ENCODE peak calls at places on chromosomes 6 and 20, in nine cellular contexts. One of them, this sample, is unnamed.

GRCh38 chr6:112282217-112282616 is 27.9 kb upstream of the LAMA4 start:
- DNase-seq in cardiac muscle cell: peak; percentile 79
- DNase-seq in IMR-90: peak; percentile 97
- DNase-seq in Caco-2: no peak
- DNase-seq in A549: peak; percentile 25
- DNase-seq in GM23248: peak; percentile 96
- DNase-seq in pancreas: no peak
- DNase-seq in right cardiac atrium: peak; percentile 65
- DNase-seq in astrocyte of the spinal cord: peak; percentile 85
- DNase-seq in this sample: peak; percentile 80

GRCh38 chr20:46764068-46764467 is 54.6 kb downstream of the SLC2A10 start:
- DNase-seq in cardiac muscle cell: no peak
- DNase-seq in IMR-90: no peak
- DNase-seq in Caco-2: no peak
- DNase-seq in A549: no peak
- DNase-seq in GM23248: no peak
- DNase-seq in pancreas: no peak
- DNase-seq in right cardiac atrium: no peak
- DNase-seq in astrocyte of the spinal cord: no peak
- DNase-seq in this sample: no peak

GRCh38 chr6:100538086-100538485 is 73.4 kb upstream of the SIM1 start:
- DNase-seq in cardiac muscle cell: peak; percentile 19
- DNase-seq in IMR-90: no peak
- DNase-seq in Caco-2: no peak
- DNase-seq in A549: no peak
- DNase-seq in GM23248: no peak
- DNase-seq in pancreas: no peak
- DNase-seq in right cardiac atrium: no peak
- DNase-seq in astrocyte of the spinal cord: peak; percentile 11
- DNase-seq in this sample: no peak

GRCh38 chr6:99458319-99458718 is 33.2 kb upstream of the PNISR start:
- DNase-seq in cardiac muscle cell: peak; percentile 39
- DNase-seq in IMR-90: peak; percentile 44
- DNase-seq in Caco-2: peak; percentile 23
- DNase-seq in A549: peak; percentile 58
- DNase-seq in GM23248: peak; percentile 55
- DNase-seq in pancreas: no peak
- DNase-seq in right cardiac atrium: no peak
- DNase-seq in astrocyte of the spinal cord: peak; percentile 15
- DNase-seq in this sample: no peak

GRCh38 chr6:41426438-41426851 is 91.0 kb downstream of the NCR2 start:
- DNase-seq in cardiac muscle cell: peak; percentile 20
- DNase-seq in IMR-90: no peak
- DNase-seq in Caco-2: no peak
- DNase-seq in A549: no peak
- DNase-seq in GM23248: peak; percentile 16
- DNase-seq in pancreas: no peak
- DNase-seq in right cardiac atrium: no peak
- DNase-seq in astrocyte of the spinal cord: peak; percentile 51
- DNase-seq in this sample: no peak

GRCh38 chr6:2792330-2792729 is 27.1 kb downstream of the WRNIP1 start:
- DNase-seq in cardiac muscle cell: peak; percentile 50
- DNase-seq in IMR-90: peak; percentile 50
- DNase-seq in Caco-2: no peak
- DNase-seq in A549: no peak
- DNase-seq in GM23248: no peak
- DNase-seq in pancreas: no peak
- DNase-seq in right cardiac atrium: no peak
- DNase-seq in astrocyte of the spinal cord: peak; percentile 14
- DNase-seq in this sample: no peak

GRCh38 chr6:11890849-11891248 is 112.2 kb upstream of the ADTRP start:
- DNase-seq in cardiac muscle cell: no peak
- DNase-seq in IMR-90: peak; percentile 58
- DNase-seq in Caco-2: no peak
- DNase-seq in A549: no peak
- DNase-seq in GM23248: peak; percentile 6
- DNase-seq in pancreas: no peak
- DNase-seq in right cardiac atrium: no peak
- DNase-seq in astrocyte of the spinal cord: peak; percentile 20
- DNase-seq in this sample: no peak

GRCh38 chr6:107806675-107807074 is 17.4 kb downstream of the SCML4 start:
- DNase-seq in cardiac muscle cell: no peak
- DNase-seq in IMR-90: no peak
- DNase-seq in Caco-2: no peak
- DNase-seq in A549: no peak
- DNase-seq in GM23248: no peak
- DNase-seq in pancreas: no peak
- DNase-seq in right cardiac atrium: no peak
- DNase-seq in astrocyte of the spinal cord: no peak
- DNase-seq in this sample: no peak

GRCh38 chr20:4081396-4081795 is 66.0 kb upstream of the RNF24 start:
- DNase-seq in cardiac muscle cell: peak; percentile 87
- DNase-seq in IMR-90: no peak
- DNase-seq in Caco-2: no peak
- DNase-seq in A549: no peak
- DNase-seq in GM23248: no peak
- DNase-seq in pancreas: no peak
- DNase-seq in right cardiac atrium: no peak
- DNase-seq in astrocyte of the spinal cord: no peak
- DNase-seq in this sample: no peak

GRCh38 chr6:20313086-20313485 is 88.6 kb upstream of the E2F3 start:
- DNase-seq in cardiac muscle cell: no peak
- DNase-seq in IMR-90: no peak
- DNase-seq in Caco-2: no peak
- DNase-seq in A549: no peak
- DNase-seq in GM23248: no peak
- DNase-seq in pancreas: no peak
- DNase-seq in right cardiac atrium: no peak
- DNase-seq in astrocyte of the spinal cord: no peak
- DNase-seq in this sample: no peak

GRCh38 chr20:54345301-54345724 is 130.1 kb upstream of the DOK5 start:
- DNase-seq in cardiac muscle cell: peak; percentile 77
- DNase-seq in IMR-90: peak; percentile 87
- DNase-seq in Caco-2: no peak
- DNase-seq in A549: peak; percentile 50
- DNase-seq in GM23248: peak; percentile 90
- DNase-seq in pancreas: no peak
- DNase-seq in right cardiac atrium: no peak
- DNase-seq in astrocyte of the spinal cord: peak; percentile 86
- DNase-seq in this sample: peak; percentile 56

GRCh38 chr6:71419954-71420692 is 131.5 kb downstream of the OGFRL1 start:
- DNase-seq in cardiac muscle cell: peak; percentile 52
- DNase-seq in IMR-90: peak; percentile 35
- DNase-seq in Caco-2: no peak
- DNase-seq in A549: no peak
- DNase-seq in GM23248: peak; percentile 65
- DNase-seq in pancreas: peak; percentile 58
- DNase-seq in right cardiac atrium: peak; percentile 89
- DNase-seq in astrocyte of the spinal cord: peak; percentile 56
- DNase-seq in this sample: peak; percentile 46

GRCh38 chr20:1555952-1556351 is 1.6 kb downstream of the SIRPD start:
- DNase-seq in cardiac muscle cell: no peak
- DNase-seq in IMR-90: no peak
- DNase-seq in Caco-2: no peak
- DNase-seq in A549: no peak
- DNase-seq in GM23248: no peak
- DNase-seq in pancreas: no peak
- DNase-seq in right cardiac atrium: no peak
- DNase-seq in astrocyte of the spinal cord: no peak
- DNase-seq in this sample: no peak

GRCh38 chr20:52410746-52411317 is 219.3 kb upstream of the ZFP64 start:
- DNase-seq in cardiac muscle cell: peak; percentile 4
- DNase-seq in IMR-90: no peak
- DNase-seq in Caco-2: no peak
- DNase-seq in A549: no peak
- DNase-seq in GM23248: peak; percentile 69
- DNase-seq in pancreas: no peak
- DNase-seq in right cardiac atrium: no peak
- DNase-seq in astrocyte of the spinal cord: no peak
- DNase-seq in this sample: no peak

DNA sequence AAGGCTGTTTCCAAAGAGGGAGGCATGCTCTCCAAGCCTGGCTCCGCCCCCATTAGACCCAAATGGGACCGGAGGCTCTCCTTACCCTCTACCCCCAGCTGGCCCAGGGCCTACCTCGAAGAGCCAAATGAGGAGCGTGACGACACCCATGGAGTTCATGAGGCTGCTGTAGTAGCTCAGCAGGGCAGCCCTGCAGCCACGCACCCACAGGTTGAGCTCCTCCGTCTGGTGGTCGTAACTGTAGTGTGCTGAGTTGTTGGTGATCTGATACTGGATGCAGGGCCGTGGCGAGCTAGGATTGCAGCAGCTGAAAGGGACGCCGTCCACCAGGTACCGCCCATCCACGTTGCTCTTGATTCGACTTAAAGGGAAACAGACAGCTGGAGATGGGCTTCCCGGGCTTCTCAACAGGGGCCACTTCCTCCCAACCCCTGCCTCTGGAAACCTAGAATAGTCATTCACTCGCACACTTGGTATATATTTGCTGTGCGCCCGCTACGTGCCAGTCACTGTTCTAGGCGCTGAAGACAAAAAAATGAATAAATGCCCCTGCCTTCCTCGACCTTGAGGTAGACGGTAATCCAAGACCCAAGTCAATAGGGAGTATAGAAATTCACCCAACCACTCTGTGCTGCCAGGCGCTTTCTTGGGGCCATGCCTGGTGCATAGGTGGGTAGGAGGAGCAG is 18.0 kb downstream of the PRPH2 start:
- DNase-seq in cardiac muscle cell: peak; percentile 73
- DNase-seq in IMR-90: no peak
- DNase-seq in Caco-2: no peak
- DNase-seq in A549: no peak
- DNase-seq in GM23248: no peak
- DNase-seq in pancreas: peak; percentile 42
- DNase-seq in right cardiac atrium: peak; percentile 84
- DNase-seq in astrocyte of the spinal cord: no peak
- DNase-seq in this sample: no peak
- H3K4me3 ChIP-seq in cardiac muscle cell: peak overlapping the region; percentile 35
- H3K4me3 ChIP-seq in IMR-90: no peak overlapping the region
- H3K4me3 ChIP-seq in Caco-2: no peak overlapping the region
- H3K4me3 ChIP-seq in A549: no peak overlapping the region
- H3K4me3 ChIP-seq in GM23248: no peak overlapping the region
- H3K4me3 ChIP-seq in pancreas: peak overlapping the region; percentile 48
- H3K4me3 ChIP-seq in right cardiac atrium: peak overlapping the region; percentile 27
- H3K4me3 ChIP-seq in astrocyte of the spinal cord: peak overlapping the region; percentile 38
- H3K4me3 ChIP-seq in this sample: no peak overlapping the region

DNA sequence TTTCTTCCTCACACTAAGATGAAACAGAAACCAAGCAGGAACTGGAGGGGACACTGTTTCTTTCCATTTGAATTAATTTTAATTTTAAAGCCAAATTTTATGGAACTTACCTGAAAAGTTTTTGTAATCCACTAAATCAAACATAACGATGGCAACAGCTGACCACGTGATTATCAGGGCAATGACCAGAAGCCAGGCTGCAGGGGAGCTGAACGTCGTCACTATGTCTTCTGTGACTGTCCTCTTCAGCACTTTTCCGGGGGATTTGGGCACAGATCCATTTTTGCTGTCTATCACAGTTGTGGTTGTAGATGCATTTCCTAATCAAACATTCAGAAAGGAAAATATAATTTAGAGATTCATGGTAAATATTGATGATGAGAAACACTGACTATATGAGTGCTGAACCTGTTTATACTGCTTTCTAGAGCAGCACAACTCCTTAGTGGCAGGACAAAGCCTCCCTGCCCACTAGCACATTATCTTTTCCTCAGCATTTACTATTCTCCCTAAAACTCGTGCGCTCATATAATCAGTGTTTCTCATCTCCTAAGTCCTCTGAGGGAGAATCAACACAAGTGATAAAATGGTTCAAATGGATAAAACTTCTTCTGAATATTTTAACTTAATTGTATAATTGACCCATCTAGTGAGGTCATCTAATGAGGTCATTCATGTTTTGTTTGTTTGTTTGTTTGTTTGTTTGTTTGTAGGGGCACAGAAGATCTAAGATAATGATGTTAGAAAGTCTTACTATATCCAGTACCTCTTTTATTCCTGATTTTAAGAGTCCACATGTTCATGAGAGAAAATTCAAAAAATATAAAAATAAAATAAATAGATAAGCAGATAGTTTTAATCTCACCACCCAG is 65.7 kb downstream of the TRDN start:
- DNase-seq in cardiac muscle cell: no peak
- DNase-seq in IMR-90: no peak
- DNase-seq in Caco-2: no peak
- DNase-seq in A549: no peak
- DNase-seq in GM23248: no peak
- DNase-seq in pancreas: no peak
- DNase-seq in right cardiac atrium: no peak
- DNase-seq in astrocyte of the spinal cord: no peak
- DNase-seq in this sample: peak; percentile 0
- H3K4me3 ChIP-seq in cardiac muscle cell: no peak overlapping the region
- H3K4me3 ChIP-seq in IMR-90: no peak overlapping the region
- H3K4me3 ChIP-seq in Caco-2: no peak overlapping the region
- H3K4me3 ChIP-seq in A549: no peak overlapping the region
- H3K4me3 ChIP-seq in GM23248: no peak overlapping the region
- H3K4me3 ChIP-seq in pancreas: no peak overlapping the region
- H3K4me3 ChIP-seq in right cardiac atrium: no peak overlapping the region
- H3K4me3 ChIP-seq in astrocyte of the spinal cord: no peak overlapping the region
- H3K4me3 ChIP-seq in this sample: no peak overlapping the region

GRCh38 chr6:35729722-35730121 is 7.1 kb upstream of the ARMC12 start:
- DNase-seq in cardiac muscle cell: no peak
- DNase-seq in IMR-90: no peak
- DNase-seq in Caco-2: peak; percentile 22
- DNase-seq in A549: no peak
- DNase-seq in GM23248: no peak
- DNase-seq in pancreas: no peak
- DNase-seq in right cardiac atrium: no peak
- DNase-seq in astrocyte of the spinal cord: no peak
- DNase-seq in this sample: no peak
- H3K4me3 ChIP-seq in cardiac muscle cell: no peak overlapping the region
- H3K4me3 ChIP-seq in IMR-90: no peak overlapping the region
- H3K4me3 ChIP-seq in Caco-2: no peak overlapping the region
- H3K4me3 ChIP-seq in A549: no peak overlapping the region
- H3K4me3 ChIP-seq in GM23248: no peak overlapping the region
- H3K4me3 ChIP-seq in pancreas: no peak overlapping the region
- H3K4me3 ChIP-seq in right cardiac atrium: no peak overlapping the region
- H3K4me3 ChIP-seq in astrocyte of the spinal cord: no peak overlapping the region
- H3K4me3 ChIP-seq in this sample: no peak overlapping the region

DNA sequence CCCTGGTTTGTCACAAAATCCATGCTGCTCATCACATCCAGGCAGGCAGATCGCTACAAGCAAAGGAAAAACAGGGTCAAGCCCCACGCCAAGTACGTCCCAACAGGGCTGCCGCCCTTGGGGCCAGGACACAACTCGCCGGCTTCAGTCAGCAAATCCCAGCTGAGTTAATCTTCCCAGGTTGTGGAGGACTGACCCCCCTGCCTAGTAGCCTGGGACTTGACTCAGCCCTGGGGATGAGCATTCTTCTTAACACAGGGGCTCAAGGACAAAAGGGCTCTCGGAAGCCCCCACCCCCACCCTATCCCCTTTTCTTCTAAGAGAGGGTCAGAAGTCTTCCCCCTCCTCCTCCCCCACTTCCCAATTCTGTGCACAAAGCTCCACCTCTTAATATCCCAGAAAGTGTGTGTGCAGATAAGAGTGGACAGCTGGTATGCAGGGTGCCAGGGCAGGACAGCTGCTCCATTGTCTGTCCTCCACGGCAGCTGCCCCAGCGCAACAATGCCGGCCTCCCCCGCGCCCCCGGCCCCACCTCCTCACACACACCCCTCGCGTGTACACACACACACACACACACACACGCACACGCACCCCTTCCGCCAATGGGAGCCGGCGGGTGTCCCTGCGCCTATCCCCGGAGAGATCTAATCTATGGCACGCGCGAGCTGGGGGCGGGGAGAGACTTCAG is 4.5 kb downstream of the DLL1 start:
- DNase-seq in cardiac muscle cell: peak; percentile 87
- DNase-seq in IMR-90: no peak
- DNase-seq in Caco-2: no peak
- DNase-seq in A549: no peak
- DNase-seq in GM23248: no peak
- DNase-seq in pancreas: peak; percentile 64
- DNase-seq in right cardiac atrium: peak; percentile 88
- DNase-seq in astrocyte of the spinal cord: no peak
- DNase-seq in this sample: no peak
- H3K4me3 ChIP-seq in cardiac muscle cell: no peak overlapping the region
- H3K4me3 ChIP-seq in IMR-90: no peak overlapping the region
- H3K4me3 ChIP-seq in Caco-2: no peak overlapping the region
- H3K4me3 ChIP-seq in A549: no peak overlapping the region
- H3K4me3 ChIP-seq in GM23248: no peak overlapping the region
- H3K4me3 ChIP-seq in pancreas: peak overlapping the region; percentile 11
- H3K4me3 ChIP-seq in right cardiac atrium: no peak overlapping the region
- H3K4me3 ChIP-seq in astrocyte of the spinal cord: no peak overlapping the region
- H3K4me3 ChIP-seq in this sample: no peak overlapping the region